ENCODE peak calls at places on chromosome 20, in four cellular contexts. One of them, this sample, is unnamed.

GRCh38 chr20:24402234-24402633 is 67.2 kb upstream of the SYNDIG1 start:
- DNase-seq in K562: no peak
- DNase-seq in H1: no peak
- DNase-seq in GM12878: no peak
- DNase-seq in this sample: no peak

GRCh38 chr20:61976650-61977332 is 88.9 kb downstream of the TAF4 start:
- DNase-seq in GM12878: no peak
- DNase-seq in K562: no peak
- DNase-seq in H1: no peak
- DNase-seq in this sample: no peak

GRCh38 chr20:23507346-23507745 is 16.4 kb downstream of the CST8 start:
- DNase-seq in K562: no peak
- DNase-seq in H1: no peak
- DNase-seq in GM12878: no peak
- DNase-seq in this sample: no peak

GRCh38 chr20:43996240-43996930 is 81.7 kb downstream of the TOX2 start:
- DNase-seq in H1: no peak
- DNase-seq in GM12878: no peak
- DNase-seq in K562: no peak
- DNase-seq in this sample: no peak

GRCh38 chr20:47544240-47544639 is 42.6 kb downstream of the NCOA3 start:
- DNase-seq in H1: no peak
- DNase-seq in GM12878: no peak
- DNase-seq in K562: no peak
- DNase-seq in this sample: no peak

GRCh38 chr20:19908586-19908985 is 108.6 kb upstream of the NAA20 start:
- DNase-seq in K562: no peak
- DNase-seq in H1: no peak
- DNase-seq in GM12878: no peak
- DNase-seq in this sample: no peak

GRCh38 chr20:63977392-63978276 is 1.8 kb downstream of the SAMD10 start:
- DNase-seq in K562: peak; percentile 76
- DNase-seq in H1: no peak
- DNase-seq in GM12878: no peak
- DNase-seq in this sample: no peak

GRCh38 chr20:44532981-44533331 is 11.1 kb upstream of the SERINC3 start:
- DNase-seq in H1: no peak
- DNase-seq in GM12878: no peak
- DNase-seq in K562: no peak
- DNase-seq in this sample: no peak

GRCh38 chr20:54573838-54574237 is 98.4 kb downstream of the DOK5 start:
- DNase-seq in K562: no peak
- DNase-seq in H1: no peak
- DNase-seq in GM12878: no peak
- DNase-seq in this sample: no peak

GRCh38 chr20:43755390-43755789 is 28.6 kb upstream of the GTSF1L start:
- DNase-seq in GM12878: no peak
- DNase-seq in K562: no peak
- DNase-seq in H1: no peak
- DNase-seq in this sample: no peak

GRCh38 chr20:49276201-49276894 is 1.5 kb downstream of the ZNFX1 start:
- DNase-seq in GM12878: no peak
- DNase-seq in K562: peak; percentile 52
- DNase-seq in H1: no peak
- DNase-seq in this sample: no peak

GRCh38 chr20:13180986-13181889 is 39.8 kb upstream of the ISM1 start:
- DNase-seq in GM12878: no peak
- DNase-seq in H1: no peak
- DNase-seq in K562: no peak
- DNase-seq in this sample: no peak

GRCh38 chr20:26163890-26164289 is 467.2 kb upstream of the ZNF337 start:
- DNase-seq in GM12878: no peak
- DNase-seq in H1: no peak
- DNase-seq in K562: no peak
- DNase-seq in this sample: no peak

GRCh38 chr20:34246126-34246626 is 5.0 kb downstream of the ASIP start:
- DNase-seq in H1: no peak
- DNase-seq in K562: no peak
- DNase-seq in GM12878: no peak
- DNase-seq in this sample: no peak

GRCh38 chr20:18288748-18289705 is 700 bp downstream of the ZNF133 start:
- DNase-seq in H1: no peak
- DNase-seq in K562: peak; percentile 16
- DNase-seq in GM12878: no peak
- DNase-seq in this sample: no peak

GRCh38 chr20:44695295-44696230 is 19.6 kb upstream of the CCN5 start:
- DNase-seq in GM12878: no peak
- DNase-seq in K562: no peak
- DNase-seq in H1: no peak
- DNase-seq in this sample: no peak

GRCh38 chr20:63173552-63174191 is 42.3 kb downstream of the YTHDF1 start:
- DNase-seq in H1: no peak
- DNase-seq in GM12878: no peak
- DNase-seq in K562: no peak
- DNase-seq in this sample: no peak

GRCh38 chr20:47586648-47587306 is 85.1 kb downstream of the NCOA3 start:
- DNase-seq in H1: no peak
- DNase-seq in K562: no peak
- DNase-seq in GM12878: no peak
- DNase-seq in this sample: no peak

GRCh38 chr20:39910536-39910935 is 778.5 kb downstream of the MAFB start:
- DNase-seq in GM12878: no peak
- DNase-seq in H1: no peak
- DNase-seq in K562: no peak
- DNase-seq in this sample: no peak

GRCh38 chr20:16701296-16701695 is 28.5 kb upstream of the SNRPB2 start:
- DNase-seq in K562: peak; percentile 2
- DNase-seq in H1: no peak
- DNase-seq in GM12878: no peak
- DNase-seq in this sample: peak; percentile 2

GRCh38 chr20:18943542-18943941 is 130.0 kb downstream of the SCP2D1 start:
- DNase-seq in GM12878: no peak
- DNase-seq in K562: no peak
- DNase-seq in H1: no peak
- DNase-seq in this sample: no peak

GRCh38 chr20:48716086-48716485 is 111.7 kb downstream of the PREX1 start:
- DNase-seq in GM12878: no peak
- DNase-seq in K562: no peak
- DNase-seq in H1: no peak
- DNase-seq in this sample: no peak

GRCh38 chr20:56689852-56690485 is 60.9 kb downstream of the TFAP2C start:
- DNase-seq in GM12878: no peak
- DNase-seq in H1: no peak
- DNase-seq in K562: no peak
- DNase-seq in this sample: no peak

GRCh38 chr20:62777528-62777830 is 18.8 kb upstream of the MRGBP start:
- DNase-seq in H1: no peak
- DNase-seq in GM12878: no peak
- DNase-seq in K562: no peak
- DNase-seq in this sample: no peak

GRCh38 chr20:44495257-44495656 is 19.6 kb downstream of the TTPAL start:
- DNase-seq in H1: no peak
- DNase-seq in GM12878: no peak
- DNase-seq in K562: no peak
- DNase-seq in this sample: no peak

DNA sequence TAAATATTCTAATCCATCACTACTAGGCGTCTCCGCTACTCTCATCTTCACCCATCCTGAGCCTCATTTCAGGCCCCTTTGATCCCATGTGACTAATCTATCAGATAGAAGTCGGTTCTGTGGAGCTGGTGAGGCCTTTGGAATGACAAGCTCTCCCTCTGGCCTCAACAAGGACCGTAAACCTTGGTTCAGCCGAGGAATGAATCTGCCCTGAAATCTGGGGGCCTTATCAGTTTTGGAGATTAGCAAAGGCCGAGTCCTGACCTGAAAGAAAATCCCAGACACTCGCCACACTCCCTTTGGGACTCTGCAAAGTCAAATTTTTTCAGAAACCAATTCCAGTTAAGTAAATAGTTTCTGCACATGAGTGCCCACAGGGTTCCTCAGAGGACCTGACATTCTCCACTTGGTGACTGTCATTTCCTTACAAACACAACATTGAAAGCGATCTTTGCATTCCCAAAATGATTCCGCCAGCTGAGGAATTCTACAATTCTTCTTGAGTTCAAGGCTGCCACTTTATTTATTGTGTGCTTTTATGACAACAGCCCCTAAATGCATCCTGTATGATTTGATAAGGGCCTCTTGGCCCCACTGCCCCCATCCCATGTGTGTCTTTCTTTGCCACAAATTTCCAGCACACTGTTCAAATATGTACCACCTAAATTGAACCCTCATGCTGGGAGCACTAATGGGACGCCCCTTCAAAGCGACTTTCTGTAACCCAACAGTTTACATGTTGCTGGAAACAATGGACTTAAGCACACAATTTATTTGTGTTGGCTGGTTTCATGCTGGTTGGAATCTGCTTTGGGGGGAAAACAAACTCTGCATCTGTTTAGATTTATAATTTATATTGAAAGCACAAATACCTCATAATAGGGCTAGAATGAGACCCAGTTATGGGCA is 10.0 kb upstream of the RIPOR3 start:
- DNase-seq in K562: no peak
- DNase-seq in GM12878: no peak
- DNase-seq in H1: no peak
- DNase-seq in this sample: no peak
- TF ChIP-seq YY1 in K562: no peak
- TF ChIP-seq YY1 in GM12878: no peak
- TF ChIP-seq YY1 in H1: no peak
- TF ChIP-seq YY1 in this sample: no peak

DNA sequence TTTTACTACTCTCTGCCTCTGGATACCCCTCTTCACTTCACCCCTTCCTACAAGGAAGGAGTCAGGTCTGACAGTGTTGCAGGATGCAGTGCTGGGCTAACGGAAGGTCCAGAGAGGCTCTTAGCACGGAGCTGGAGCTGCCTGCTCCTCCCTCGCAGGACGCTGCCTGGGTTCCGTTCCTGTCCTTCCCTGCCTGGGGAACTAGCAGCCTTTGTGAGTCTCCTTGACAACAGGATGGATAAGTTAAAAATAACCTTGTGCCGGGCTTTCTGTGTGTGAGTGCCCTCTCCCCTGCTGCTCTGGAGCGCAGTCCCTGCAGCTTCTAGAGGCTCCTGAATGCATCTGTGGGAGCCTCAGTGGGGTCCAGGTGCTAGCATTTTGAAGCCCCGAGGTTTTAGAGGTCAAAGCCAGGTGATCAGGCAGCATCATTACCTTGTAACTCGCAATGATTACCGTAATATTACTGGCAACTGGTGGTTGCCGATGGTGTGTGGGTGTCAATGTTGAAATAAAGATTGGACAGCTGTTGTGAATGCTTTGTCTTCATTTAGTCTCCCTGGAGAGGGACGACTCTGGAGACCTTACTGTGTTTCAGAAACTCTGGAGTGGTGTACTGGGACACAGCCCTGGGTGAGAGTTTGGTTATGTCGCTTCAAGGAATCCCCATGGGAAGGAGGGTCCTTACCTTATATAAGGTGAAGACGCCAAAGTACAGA is 44.4 kb downstream of the CDS2 start:
- DNase-seq in K562: no peak
- DNase-seq in H1: no peak
- DNase-seq in GM12878: no peak
- DNase-seq in this sample: no peak
- TF ChIP-seq EGR1 in K562: no peak
- TF ChIP-seq EGR1 in H1: no peak
- TF ChIP-seq EGR1 in GM12878: no peak
- TF ChIP-seq EGR1 in this sample: no peak

GRCh38 chr20:59137532-59137931 is 26.1 kb upstream of the ZNF831 start:
- DNase-seq in GM12878: no peak
- DNase-seq in K562: no peak
- DNase-seq in H1: no peak
- DNase-seq in this sample: no peak
- TF ChIP-seq YY1 in GM12878: no peak
- TF ChIP-seq YY1 in K562: no peak
- TF ChIP-seq YY1 in H1: no peak
- TF ChIP-seq YY1 in this sample: no peak

GRCh38 chr20:52937701-52938100 is 34.5 kb upstream of the TSHZ2 start:
- DNase-seq in H1: no peak
- DNase-seq in K562: peak; percentile 9
- DNase-seq in GM12878: no peak
- DNase-seq in this sample: no peak
- TF ChIP-seq EGR1 in H1: no peak
- TF ChIP-seq EGR1 in K562: no peak
- TF ChIP-seq EGR1 in GM12878: no peak
- TF ChIP-seq EGR1 in this sample: no peak

DNA sequence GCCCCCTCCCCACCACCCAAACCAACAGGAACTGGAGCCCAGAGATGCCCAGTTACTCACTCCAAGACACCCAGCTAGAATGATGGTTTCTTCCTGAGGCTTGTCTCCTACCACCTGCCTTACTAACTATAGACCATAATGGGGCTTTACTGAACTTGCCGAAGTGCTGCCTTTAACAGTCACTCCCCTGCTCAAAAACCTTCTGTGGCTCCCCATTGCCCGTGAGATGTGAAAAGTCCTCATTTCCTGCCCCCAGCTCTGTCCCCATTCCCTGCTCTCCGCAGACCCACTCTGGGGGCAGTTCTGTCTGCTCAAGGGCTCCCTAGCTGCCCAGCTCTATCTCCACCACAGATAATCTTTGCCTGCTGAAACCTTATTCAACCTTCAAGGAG is 4.9 kb downstream of the SIGLEC1 start:
- DNase-seq in H1: no peak
- DNase-seq in K562: no peak
- DNase-seq in GM12878: no peak
- DNase-seq in this sample: no peak
- TF ChIP-seq YY1 in H1: no peak
- TF ChIP-seq YY1 in K562: no peak
- TF ChIP-seq YY1 in GM12878: no peak
- TF ChIP-seq YY1 in this sample: no peak

GRCh38 chr20:36384022-36384619 is 78.0 kb downstream of the DLGAP4 start:
- DNase-seq in H1: peak; percentile 63
- DNase-seq in GM12878: no peak
- DNase-seq in K562: peak; percentile 77
- DNase-seq in this sample: peak; percentile 31
- TF ChIP-seq EGR1 in H1: no peak
- TF ChIP-seq EGR1 in GM12878: no peak
- TF ChIP-seq EGR1 in K562: no peak
- TF ChIP-seq EGR1 in this sample: no peak

DNA sequence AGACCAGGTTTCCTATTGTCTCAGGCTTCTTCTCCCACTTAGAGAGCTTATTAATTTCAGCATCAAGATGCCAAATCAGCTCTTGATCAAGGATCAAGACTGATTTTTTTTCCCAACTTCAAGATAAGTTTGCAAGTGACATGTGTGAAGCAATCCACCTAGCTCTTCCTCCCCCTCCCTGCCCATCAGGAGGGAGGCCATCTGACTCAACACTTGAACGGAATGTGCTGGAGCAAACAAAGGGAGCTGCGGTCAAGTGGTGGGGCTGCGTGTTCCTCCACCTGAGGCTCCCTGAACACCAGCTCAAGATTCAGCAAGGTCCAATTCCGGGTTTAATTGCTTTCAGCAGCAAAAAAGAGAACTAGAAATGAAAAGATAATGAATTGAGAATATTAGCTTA is 38.7 kb downstream of the TTI1 start:
- DNase-seq in K562: no peak
- DNase-seq in GM12878: no peak
- DNase-seq in H1: no peak
- DNase-seq in this sample: no peak
- TF ChIP-seq YY1 in K562: no peak
- TF ChIP-seq YY1 in GM12878: no peak
- TF ChIP-seq YY1 in H1: no peak
- TF ChIP-seq YY1 in this sample: no peak

This sample was measured in HCT116.